ENCODE peak calls at places on chromosomes 6 and 20, in five cellular contexts. One of them, this sample, is unnamed. For H3K4me1, the result is how much of the 10 kb centered on the place peaks cover.

GRCh38 chr6:123849406-123849805 is 45.7 kb downstream of the NKAIN2 start:
- DNase-seq in CD8-positive, alpha-beta T cell: no peak
- DNase-seq in sigmoid colon: no peak
- DNase-seq in OCI-LY7: no peak
- DNase-seq in upper lobe of left lung: no peak
- DNase-seq in this sample: no peak

GRCh38 chr6:44452725-44453124 is 65.2 kb downstream of the CDC5L start:
- DNase-seq in upper lobe of left lung: no peak
- DNase-seq in OCI-LY7: no peak
- DNase-seq in sigmoid colon: no peak
- DNase-seq in CD8-positive, alpha-beta T cell: no peak
- DNase-seq in this sample: peak

GRCh38 chr20:24052599-24053275 is 64.2 kb upstream of the GGTLC1 start:
- DNase-seq in sigmoid colon: no peak
- DNase-seq in CD8-positive, alpha-beta T cell: no peak
- DNase-seq in upper lobe of left lung: no peak
- DNase-seq in OCI-LY7: no peak
- DNase-seq in this sample: no peak

GRCh38 chr6:52285174-52286068 is 879 bp upstream of the MCM3 start:
- DNase-seq in upper lobe of left lung: no peak
- DNase-seq in OCI-LY7: peak
- DNase-seq in CD8-positive, alpha-beta T cell: no peak
- DNase-seq in sigmoid colon: no peak
- DNase-seq in this sample: no peak

GRCh38 chr6:110999634-111000270 is 17.9 kb downstream of the RPF2 start:
- DNase-seq in sigmoid colon: no peak
- DNase-seq in upper lobe of left lung: no peak
- DNase-seq in OCI-LY7: peak
- DNase-seq in CD8-positive, alpha-beta T cell: no peak
- DNase-seq in this sample: no peak

GRCh38 chr6:159988983-159989454 is 20.1 kb downstream of the IGF2R start:
- DNase-seq in OCI-LY7: no peak
- DNase-seq in sigmoid colon: no peak
- DNase-seq in upper lobe of left lung: peak
- DNase-seq in CD8-positive, alpha-beta T cell: no peak
- DNase-seq in this sample: peak

GRCh38 chr6:144953552-144954240 is 668.6 kb downstream of the UTRN start:
- DNase-seq in upper lobe of left lung: no peak
- DNase-seq in OCI-LY7: no peak
- DNase-seq in CD8-positive, alpha-beta T cell: no peak
- DNase-seq in sigmoid colon: no peak
- DNase-seq in this sample: peak

GRCh38 chr6:166502453-166502852 is 84.0 kb downstream of the RAMACL start:
- DNase-seq in CD8-positive, alpha-beta T cell: no peak
- DNase-seq in upper lobe of left lung: no peak
- DNase-seq in OCI-LY7: no peak
- DNase-seq in sigmoid colon: peak
- DNase-seq in this sample: no peak

GRCh38 chr20:63641146-63641791 is 12.0 kb downstream of the STMN3 start:
- DNase-seq in upper lobe of left lung: no peak
- DNase-seq in OCI-LY7: no peak
- DNase-seq in CD8-positive, alpha-beta T cell: peak
- DNase-seq in sigmoid colon: no peak
- DNase-seq in this sample: no peak

GRCh38 chr6:132132420-132132819 is 181.2 kb upstream of the CCN2 start:
- DNase-seq in sigmoid colon: no peak
- DNase-seq in CD8-positive, alpha-beta T cell: no peak
- DNase-seq in OCI-LY7: no peak
- DNase-seq in upper lobe of left lung: no peak
- DNase-seq in this sample: no peak

GRCh38 chr20:46173652-46174468 is 55.7 kb downstream of the CD40 start:
- DNase-seq in OCI-LY7: no peak
- DNase-seq in upper lobe of left lung: no peak
- DNase-seq in CD8-positive, alpha-beta T cell: no peak
- DNase-seq in sigmoid colon: no peak
- DNase-seq in this sample: no peak

GRCh38 chr6:111631930-111632460 is 26.3 kb upstream of the TRAF3IP2 start:
- DNase-seq in CD8-positive, alpha-beta T cell: no peak
- DNase-seq in sigmoid colon: no peak
- DNase-seq in upper lobe of left lung: no peak
- DNase-seq in OCI-LY7: no peak
- DNase-seq in this sample: no peak

GRCh38 chr20:48215536-48215935 is 430.3 kb upstream of the SULF2 start:
- DNase-seq in OCI-LY7: no peak
- DNase-seq in sigmoid colon: no peak
- DNase-seq in upper lobe of left lung: no peak
- DNase-seq in CD8-positive, alpha-beta T cell: no peak
- DNase-seq in this sample: no peak

GRCh38 chr6:142377112-142377848 is 75.5 kb downstream of the ADGRG6 start:
- DNase-seq in sigmoid colon: no peak
- DNase-seq in CD8-positive, alpha-beta T cell: no peak
- DNase-seq in OCI-LY7: no peak
- DNase-seq in upper lobe of left lung: no peak
- DNase-seq in this sample: peak

GRCh38 chr6:168968228-168968627 is 285.4 kb downstream of the THBS2 start:
- DNase-seq in upper lobe of left lung: no peak
- DNase-seq in CD8-positive, alpha-beta T cell: no peak
- DNase-seq in sigmoid colon: peak
- DNase-seq in OCI-LY7: peak
- DNase-seq in this sample: no peak

GRCh38 chr20:60214901-60215522 is 256.8 kb downstream of the CDH26 start:
- DNase-seq in sigmoid colon: no peak
- DNase-seq in upper lobe of left lung: no peak
- DNase-seq in OCI-LY7: no peak
- DNase-seq in CD8-positive, alpha-beta T cell: no peak
- DNase-seq in this sample: no peak

GRCh38 chr6:40074292-40075050 is 140.2 kb upstream of the MOCS1 start:
- DNase-seq in sigmoid colon: no peak
- DNase-seq in upper lobe of left lung: no peak
- DNase-seq in OCI-LY7: no peak
- DNase-seq in CD8-positive, alpha-beta T cell: no peak
- DNase-seq in this sample: peak

GRCh38 chr6:161303628-161304340 is 29.9 kb upstream of the AGPAT4 start:
- DNase-seq in upper lobe of left lung: no peak
- DNase-seq in CD8-positive, alpha-beta T cell: no peak
- DNase-seq in sigmoid colon: no peak
- DNase-seq in OCI-LY7: no peak
- DNase-seq in this sample: peak

GRCh38 chr20:62606551-62607201 is 35.6 kb upstream of the SLCO4A1 start:
- DNase-seq in OCI-LY7: peak
- DNase-seq in CD8-positive, alpha-beta T cell: no peak
- DNase-seq in upper lobe of left lung: no peak
- DNase-seq in sigmoid colon: no peak
- DNase-seq in this sample: no peak

GRCh38 chr6:23611776-23612381 is 514.1 kb upstream of the NRSN1 start:
- DNase-seq in CD8-positive, alpha-beta T cell: no peak
- DNase-seq in OCI-LY7: no peak
- DNase-seq in upper lobe of left lung: no peak
- DNase-seq in sigmoid colon: no peak
- DNase-seq in this sample: no peak

GRCh38 chr6:126176266-126176665 is 163.6 kb upstream of the CENPW start:
- DNase-seq in sigmoid colon: no peak
- DNase-seq in upper lobe of left lung: no peak
- DNase-seq in CD8-positive, alpha-beta T cell: no peak
- DNase-seq in OCI-LY7: no peak
- DNase-seq in this sample: no peak

GRCh38 chr6:100475554-100476325 is 11.0 kb upstream of the SIM1 start:
- DNase-seq in upper lobe of left lung: no peak
- DNase-seq in OCI-LY7: no peak
- DNase-seq in CD8-positive, alpha-beta T cell: no peak
- DNase-seq in sigmoid colon: no peak
- DNase-seq in this sample: no peak

GRCh38 chr6:11426571-11426970 is 111.0 kb upstream of the TMEM170B start:
- DNase-seq in OCI-LY7: no peak
- DNase-seq in CD8-positive, alpha-beta T cell: no peak
- DNase-seq in sigmoid colon: no peak
- DNase-seq in upper lobe of left lung: no peak
- DNase-seq in this sample: no peak

GRCh38 chr20:32520927-32521203 is 64.3 kb downstream of the NOL4L start:
- DNase-seq in OCI-LY7: no peak
- DNase-seq in CD8-positive, alpha-beta T cell: no peak
- DNase-seq in upper lobe of left lung: no peak
- DNase-seq in sigmoid colon: no peak
- DNase-seq in this sample: no peak

GRCh38 chr6:34574647-34575293 is 18.6 kb upstream of the SPDEF start:
- DNase-seq in OCI-LY7: no peak
- DNase-seq in upper lobe of left lung: no peak
- DNase-seq in sigmoid colon: no peak
- DNase-seq in CD8-positive, alpha-beta T cell: no peak
- DNase-seq in this sample: no peak

GRCh38 chr6:45892196-45892595 is 123.5 kb downstream of the CLIC5 start:
- DNase-seq in CD8-positive, alpha-beta T cell: no peak
- DNase-seq in sigmoid colon: no peak
- DNase-seq in upper lobe of left lung: no peak
- DNase-seq in OCI-LY7: no peak
- DNase-seq in this sample: no peak

GRCh38 chr6:41042656-41043055 is 389 bp downstream of the TSPO2 start:
- DNase-seq in CD8-positive, alpha-beta T cell: no peak
- DNase-seq in OCI-LY7: no peak
- DNase-seq in upper lobe of left lung: no peak
- DNase-seq in sigmoid colon: no peak
- DNase-seq in this sample: no peak

GRCh38 chr6:107083921-107084320 is 31.4 kb downstream of the BEND3 start:
- DNase-seq in CD8-positive, alpha-beta T cell: no peak
- DNase-seq in upper lobe of left lung: no peak
- DNase-seq in OCI-LY7: no peak
- DNase-seq in sigmoid colon: peak
- DNase-seq in this sample: no peak

GRCh38 chr6:125275779-125276178 is 26.0 kb downstream of the HDDC2 start:
- DNase-seq in upper lobe of left lung: no peak
- DNase-seq in CD8-positive, alpha-beta T cell: no peak
- DNase-seq in OCI-LY7: no peak
- DNase-seq in sigmoid colon: no peak
- DNase-seq in this sample: no peak

GRCh38 chr6:158686791-158687381 is 37.0 kb downstream of the SYTL3 start:
- DNase-seq in OCI-LY7: no peak
- DNase-seq in sigmoid colon: no peak
- DNase-seq in CD8-positive, alpha-beta T cell: peak
- DNase-seq in upper lobe of left lung: no peak
- DNase-seq in this sample: no peak

GRCh38 chr6:138806889-138807288 is 11.0 kb downstream of the ECT2L start:
- DNase-seq in sigmoid colon: no peak
- DNase-seq in OCI-LY7: no peak
- DNase-seq in CD8-positive, alpha-beta T cell: no peak
- DNase-seq in upper lobe of left lung: no peak
- DNase-seq in this sample: no peak

GRCh38 chr20:9996944-9997343 is 37.8 kb upstream of the ANKEF1 start:
- DNase-seq in OCI-LY7: no peak
- DNase-seq in CD8-positive, alpha-beta T cell: no peak
- DNase-seq in sigmoid colon: no peak
- DNase-seq in upper lobe of left lung: no peak
- DNase-seq in this sample: peak

GRCh38 chr20:61230166-61230565 is 21.9 kb upstream of the CDH4 start:
- DNase-seq in upper lobe of left lung: no peak
- DNase-seq in CD8-positive, alpha-beta T cell: no peak
- DNase-seq in OCI-LY7: no peak
- DNase-seq in sigmoid colon: no peak
- DNase-seq in this sample: no peak
- H3K27ac ChIP-seq in upper lobe of left lung: no peak
- H3K27ac ChIP-seq in CD8-positive, alpha-beta T cell: no peak
- H3K27ac ChIP-seq in OCI-LY7: no peak
- H3K27ac ChIP-seq in sigmoid colon: no peak
- H3K27ac ChIP-seq in this sample: no peak

DNA sequence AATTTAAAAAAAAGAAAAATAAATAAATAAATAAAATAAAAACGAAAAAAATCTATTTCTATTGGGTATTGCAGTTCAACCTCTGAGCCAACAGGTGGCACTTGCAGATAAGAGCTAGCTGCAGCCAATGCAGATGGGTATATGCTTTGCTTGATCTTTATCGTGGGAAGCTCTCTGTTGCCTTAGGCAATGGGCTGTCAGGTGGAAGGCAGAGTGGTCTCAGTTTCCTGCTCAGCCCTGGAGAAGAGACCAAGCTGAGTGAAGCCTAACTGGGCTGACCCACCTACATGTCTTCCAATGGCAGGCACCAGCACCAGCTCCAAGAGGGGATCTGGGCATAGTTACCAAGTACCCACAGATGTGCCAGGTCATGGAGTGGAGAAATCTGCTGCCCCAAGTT is 95.0 kb downstream of the AK9 start:
- DNase-seq in sigmoid colon: no peak
- DNase-seq in OCI-LY7: peak
- DNase-seq in upper lobe of left lung: peak
- DNase-seq in CD8-positive, alpha-beta T cell: no peak
- DNase-seq in this sample: peak
- TF ChIP-seq CTCF in sigmoid colon: no peak
- TF ChIP-seq CTCF in OCI-LY7: peak
- TF ChIP-seq CTCF in upper lobe of left lung: no peak
- TF ChIP-seq CTCF in CD8-positive, alpha-beta T cell: peak
- TF ChIP-seq CTCF in this sample: peak

DNA sequence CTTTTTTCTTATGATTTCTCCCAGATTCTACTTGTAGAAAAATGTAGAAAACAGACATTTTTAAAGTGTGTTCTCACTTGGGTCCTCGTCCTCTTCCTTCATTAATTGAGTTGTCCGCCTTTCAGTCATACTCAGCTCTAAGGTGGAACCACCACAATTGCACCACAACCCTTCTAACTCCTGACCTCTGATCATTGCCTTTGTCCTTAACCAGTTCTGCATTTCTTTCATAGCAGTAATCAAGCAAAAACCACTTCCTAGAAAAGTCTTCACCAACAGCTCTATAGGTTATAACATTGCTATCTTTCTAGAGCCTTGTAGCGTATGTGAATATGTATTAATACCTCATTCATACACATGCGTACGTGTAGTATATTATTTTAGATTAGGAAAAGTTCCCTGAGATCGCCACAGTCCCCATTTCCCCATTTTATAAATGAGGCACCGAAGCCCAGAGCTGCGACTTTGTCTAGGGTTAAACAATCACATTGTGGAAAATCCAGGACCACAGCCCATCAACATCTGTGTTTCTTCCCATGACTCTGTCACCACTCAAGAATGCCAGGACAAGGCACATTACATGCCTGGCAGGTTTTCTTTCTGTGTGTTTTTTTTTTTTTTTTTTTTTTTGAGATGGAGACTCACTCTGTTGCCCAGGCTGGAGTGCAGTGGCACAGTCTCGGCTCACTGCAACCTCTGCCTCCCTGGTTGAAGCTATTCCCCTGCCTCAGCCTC is 175.5 kb downstream of the BTBD3 start:
- DNase-seq in CD8-positive, alpha-beta T cell: no peak
- DNase-seq in sigmoid colon: no peak
- DNase-seq in OCI-LY7: no peak
- DNase-seq in upper lobe of left lung: no peak
- DNase-seq in this sample: no peak
- H3K4me1 ChIP-seq in CD8-positive, alpha-beta T cell: under half
- H3K4me1 ChIP-seq in sigmoid colon: under half
- H3K4me1 ChIP-seq in OCI-LY7: under half
- H3K4me1 ChIP-seq in upper lobe of left lung: under half
- H3K4me1 ChIP-seq in this sample: under half

DNA sequence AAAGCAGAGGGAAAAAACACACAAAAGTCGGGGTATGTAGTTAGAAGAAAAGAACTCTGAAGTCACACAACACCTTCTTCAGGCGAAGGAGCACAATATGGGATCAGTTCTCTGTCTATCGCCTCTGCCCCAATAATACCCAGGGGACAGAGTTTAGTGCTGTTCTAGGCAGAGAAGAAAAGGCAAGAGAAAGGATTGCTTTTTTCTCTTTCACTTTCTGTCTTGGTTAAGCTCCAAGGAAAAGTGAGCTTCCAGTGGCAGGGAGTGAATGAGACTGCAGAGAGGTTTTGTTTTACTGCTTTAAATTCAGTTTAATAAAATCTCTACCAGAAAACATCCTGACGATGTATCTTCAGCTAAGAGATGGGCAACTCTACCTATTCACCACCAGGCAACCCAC is 86.6 kb upstream of the STXBP5 start:
- DNase-seq in sigmoid colon: no peak
- DNase-seq in OCI-LY7: no peak
- DNase-seq in upper lobe of left lung: no peak
- DNase-seq in CD8-positive, alpha-beta T cell: no peak
- DNase-seq in this sample: no peak
- H3K27ac ChIP-seq in sigmoid colon: no peak
- H3K27ac ChIP-seq in OCI-LY7: no peak
- H3K27ac ChIP-seq in upper lobe of left lung: peak
- H3K27ac ChIP-seq in CD8-positive, alpha-beta T cell: no peak
- H3K27ac ChIP-seq in this sample: no peak

This sample was measured in foreskin keratinocyte.